ENCODE peak calls at places on chromosomes 6 and 20, in eight cellular contexts. Q, W, L, M, J, D, I and X are unnamed samples.

GRCh38 chr6:150673720-150674361 is 74.2 kb downstream of the PLEKHG1 start:
- DNase-seq in Q (no peak), W (no peak), L (no peak), M (no peak), J (no peak), D (no peak), I (no peak), X (no peak)

GRCh38 chr6:27280540-27281000 is 31.5 kb downstream of the POM121L2 start:
- DNase-seq in Q (no peak), W (no peak), L (no peak), M (no peak), J (no peak), D (no peak), I (no peak), X (peak; percentile 13)

GRCh38 chr6:16336056-16336810 is 97.8 kb downstream of the GMPR start:
- DNase-seq in Q (no peak), W (peak; percentile 58), L (no peak), M (no peak), J (no peak), D (no peak), I (no peak), X (peak; percentile 25)

GRCh38 chr6:33586108-33586640 is 6.1 kb upstream of the BAK1 start:
- DNase-seq in Q (no peak), W (no peak), L (no peak), M (no peak), J (no peak), D (no peak), I (no peak), X (no peak)

GRCh38 chr6:24991748-24992467 is 56.1 kb upstream of the RIPOR2 start:
- DNase-seq in Q (no peak), W (no peak), L (peak; percentile 38), M (peak; percentile 68), J (no peak), D (peak; percentile 54), I (no peak), X (no peak)

GRCh38 chr6:75098709-75099108 is 107.1 kb downstream of the COL12A1 start:
- DNase-seq in Q (no peak), W (peak; percentile 27), L (no peak), M (peak; percentile 68), J (peak; percentile 92), D (no peak), I (no peak), X (peak; percentile 86)

GRCh38 chr6:141532211-141532610 is 600.5 kb upstream of the GJE1 start:
- DNase-seq in Q (no peak), W (no peak), L (no peak), M (no peak), J (no peak), D (no peak), I (peak; percentile 31), X (peak; percentile 64)

GRCh38 chr20:1341561-1342265 is 12.8 kb upstream of the SDCBP2 start:
- DNase-seq in Q (no peak), W (no peak), L (no peak), M (no peak), J (no peak), D (no peak), I (no peak), X (no peak)

GRCh38 chr20:12404941-12405340 is 487.2 kb downstream of the BTBD3 start:
- DNase-seq in Q (no peak), W (no peak), L (no peak), M (no peak), J (no peak), D (no peak), I (no peak), X (no peak)
- H3K9me3 ChIP-seq in Q (peaks cover 7% of the 10 kb centered on the region), W (peaks cover 15% of the 10 kb centered on the region), L (peaks cover 20% of the 10 kb centered on the region), M (peaks cover 16% of the 10 kb centered on the region), J (peaks cover 10% of the 10 kb centered on the region), D (no peaks in the 10 kb centered on the region), I (no peaks in the 10 kb centered on the region), X (peaks cover 11% of the 10 kb centered on the region)

GRCh38 chr6:117624869-117625481 is 22.7 kb upstream of the GOPC start:
- DNase-seq in Q (no peak), W (no peak), L (no peak), M (no peak), J (no peak), D (no peak), I (no peak), X (no peak)

GRCh38 chr6:117629119-117629518 is 26.8 kb upstream of the GOPC start:
- DNase-seq in Q (no peak), W (no peak), L (no peak), M (no peak), J (no peak), D (no peak), I (no peak), X (no peak)

DNA sequence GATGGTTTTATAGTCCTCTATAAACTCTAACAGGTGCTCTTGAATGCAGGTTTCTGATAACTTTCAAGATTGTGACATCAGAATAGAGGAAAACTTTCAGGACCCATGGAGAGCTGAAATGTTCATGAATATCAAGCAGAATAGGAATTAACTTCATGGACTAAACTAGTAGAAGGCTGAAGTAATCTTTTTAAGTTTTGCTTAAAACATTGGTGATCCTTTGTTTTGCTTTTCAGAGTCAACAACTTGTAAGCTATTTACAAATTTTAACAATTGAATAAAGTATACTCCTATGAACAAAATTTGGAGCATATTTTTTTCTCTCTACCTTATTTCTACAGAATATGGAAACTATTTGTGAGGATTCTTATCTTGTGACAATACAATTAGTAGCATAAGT is 25.2 kb upstream of the GOPC start:
- DNase-seq in Q (no peak), W (no peak), L (no peak), M (no peak), J (no peak), D (no peak), I (no peak), X (no peak)
- H3K9me3 ChIP-seq in Q (no peaks in the 10 kb centered on the region), W (no peaks in the 10 kb centered on the region), L (peaks cover 27% of the 10 kb centered on the region), M (peaks cover 4% of the 10 kb centered on the region), J (peaks cover 3% of the 10 kb centered on the region), D (no peaks in the 10 kb centered on the region), I (no peaks in the 10 kb centered on the region), X (peaks cover 16% of the 10 kb centered on the region)

GRCh38 chr6:116858060-116858459 is 19.0 kb upstream of the RFX6 start:
- DNase-seq in Q (no peak), W (no peak), L (no peak), M (no peak), J (no peak), D (no peak), I (no peak), X (no peak)
- H3K9me3 ChIP-seq in Q (no peaks in the 10 kb centered on the region), W (no peaks in the 10 kb centered on the region), L (peaks cover 11% of the 10 kb centered on the region), M (peaks cover 14% of the 10 kb centered on the region), J (no peaks in the 10 kb centered on the region), D (no peaks in the 10 kb centered on the region), I (no peaks in the 10 kb centered on the region), X (no peaks in the 10 kb centered on the region)

GRCh38 chr20:55978550-55978949 is 26.8 kb downstream of the CBLN4 start:
- DNase-seq in Q (no peak), W (no peak), L (no peak), M (no peak), J (no peak), D (no peak), I (no peak), X (no peak)

GRCh38 chr20:55974491-55975202 is 30.7 kb downstream of the CBLN4 start:
- DNase-seq in Q (no peak), W (no peak), L (no peak), M (no peak), J (no peak), D (no peak), I (peak; percentile 64), X (no peak)

DNA sequence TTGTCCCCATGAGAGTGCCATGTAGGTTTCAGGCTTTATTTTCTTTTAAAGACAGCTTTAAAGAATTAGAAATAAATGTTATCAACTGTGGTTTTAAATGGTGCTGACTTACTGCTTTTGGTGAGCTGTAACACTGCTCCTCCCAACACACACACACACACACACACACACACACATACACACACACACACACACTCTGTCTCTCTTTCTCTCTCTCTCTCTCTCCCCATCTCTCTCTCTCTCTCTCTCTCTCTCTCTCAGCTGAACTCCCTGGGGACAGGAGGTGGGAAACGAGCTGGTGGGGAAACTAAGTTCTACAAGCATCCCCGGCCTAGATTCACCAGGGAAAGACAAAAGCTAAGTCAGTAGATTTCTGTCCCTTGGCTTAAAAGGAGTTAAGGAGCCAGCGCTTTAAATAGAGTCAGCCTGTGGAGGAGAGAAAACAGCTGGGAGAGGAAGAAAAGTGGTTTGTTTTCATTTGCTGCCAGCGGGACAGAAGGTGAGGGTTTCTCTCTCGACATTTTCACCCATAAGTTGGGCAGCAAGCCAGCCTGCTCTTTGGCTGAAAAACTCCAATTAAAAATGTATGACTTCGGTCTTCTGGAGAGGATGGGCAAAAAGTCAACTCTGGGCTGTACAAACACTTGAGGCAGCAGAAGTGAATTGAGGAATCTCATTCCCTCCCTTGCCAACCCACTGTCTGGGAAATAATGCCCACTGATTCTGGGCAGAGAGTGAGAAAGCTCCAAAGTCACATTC is 27.4 kb downstream of the CBLN4 start:
- DNase-seq in Q (no peak), W (peak; percentile 32), L (no peak), M (no peak), J (no peak), D (no peak), I (no peak), X (no peak)
- H3K9me3 ChIP-seq in Q (no peaks in the 10 kb centered on the region), W (no peaks in the 10 kb centered on the region), L (no peaks in the 10 kb centered on the region), M (no peaks in the 10 kb centered on the region), J (peaks cover 24% of the 10 kb centered on the region), D (no peaks in the 10 kb centered on the region), I (no peaks in the 10 kb centered on the region), X (no peaks in the 10 kb centered on the region)

GRCh38 chr20:55424968-55425367 is 580.4 kb downstream of the CBLN4 start:
- DNase-seq in Q (no peak), W (no peak), L (no peak), M (no peak), J (no peak), D (no peak), I (no peak), X (no peak)
- H3K9me3 ChIP-seq in Q (no peaks in the 10 kb centered on the region), W (no peaks in the 10 kb centered on the region), L (no peaks in the 10 kb centered on the region), M (no peaks in the 10 kb centered on the region), J (peaks cover 14% of the 10 kb centered on the region), D (no peaks in the 10 kb centered on the region), I (no peaks in the 10 kb centered on the region), X (no peaks in the 10 kb centered on the region)

DNA sequence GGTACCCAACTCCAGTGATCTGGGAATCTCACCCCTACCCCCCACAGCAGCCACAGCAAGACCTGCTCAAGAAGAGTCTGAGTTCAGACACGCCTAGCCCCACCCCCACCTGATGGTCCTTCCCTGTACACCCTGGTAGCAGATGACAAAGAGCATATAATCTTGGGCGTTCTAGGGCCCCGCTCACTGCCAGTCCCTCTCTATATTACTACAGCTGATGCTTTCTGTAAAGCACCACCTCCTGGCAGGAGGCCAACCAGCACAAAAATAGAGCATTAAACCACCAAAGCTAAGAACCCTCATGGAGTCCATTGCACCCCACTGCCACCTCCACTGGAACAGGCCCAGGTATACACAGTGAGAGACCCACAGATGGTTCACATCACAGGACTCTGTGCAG is 42.3 kb upstream of the FAM210B start:
- DNase-seq in Q (no peak), W (no peak), L (no peak), M (no peak), J (no peak), D (no peak), I (no peak), X (no peak)
- H3K9me3 ChIP-seq in Q (no peaks in the 10 kb centered on the region), W (no peaks in the 10 kb centered on the region), L (no peaks in the 10 kb centered on the region), M (no peaks in the 10 kb centered on the region), J (no peaks in the 10 kb centered on the region), D (no peaks in the 10 kb centered on the region), I (no peaks in the 10 kb centered on the region), X (no peaks in the 10 kb centered on the region)

GRCh38 chr20:55830124-55830828 is 175.0 kb downstream of the CBLN4 start:
- DNase-seq in Q (no peak), W (no peak), L (no peak), M (no peak), J (no peak), D (no peak), I (no peak), X (no peak)
- H3K9me3 ChIP-seq in Q (no peaks in the 10 kb centered on the region), W (no peaks in the 10 kb centered on the region), L (no peaks in the 10 kb centered on the region), M (no peaks in the 10 kb centered on the region), J (peaks cover 12% of the 10 kb centered on the region), D (no peaks in the 10 kb centered on the region), I (no peaks in the 10 kb centered on the region), X (no peaks in the 10 kb centered on the region)